ENCODE peak calls at places on chromosomes 6 and 20, in eight cellular contexts. One of them, this sample, is unnamed.

GRCh38 chr6:167839755-167840154 is 13.0 kb downstream of the AFDN start:
- DNase-seq in WTC11: no peak
- DNase-seq in neural crest cell: peak
- DNase-seq in transverse colon: no peak
- DNase-seq in B cell: no peak
- DNase-seq in H1: no peak
- DNase-seq in GM06990: no peak
- DNase-seq in astrocyte of the cerebellum: no peak
- DNase-seq in this sample: no peak

GRCh38 chr6:69843189-69843588 is 23.2 kb upstream of the COL19A1 start:
- DNase-seq in astrocyte of the cerebellum: no peak
- DNase-seq in transverse colon: no peak
- DNase-seq in WTC11: no peak
- DNase-seq in H1: no peak
- DNase-seq in neural crest cell: no peak
- DNase-seq in GM06990: no peak
- DNase-seq in B cell: no peak
- DNase-seq in this sample: no peak

GRCh38 chr6:112979830-112980229 is 632.7 kb downstream of the RFPL4B start:
- DNase-seq in WTC11: no peak
- DNase-seq in H1: no peak
- DNase-seq in B cell: no peak
- DNase-seq in transverse colon: no peak
- DNase-seq in astrocyte of the cerebellum: no peak
- DNase-seq in GM06990: no peak
- DNase-seq in neural crest cell: peak
- DNase-seq in this sample: no peak

GRCh38 chr6:49713346-49713745 is at the start of gene CRISP2:
- DNase-seq in GM06990: no peak
- DNase-seq in H1: no peak
- DNase-seq in astrocyte of the cerebellum: no peak
- DNase-seq in B cell: no peak
- DNase-seq in WTC11: peak
- DNase-seq in transverse colon: no peak
- DNase-seq in neural crest cell: no peak
- DNase-seq in this sample: no peak

GRCh38 chr6:154613137-154613676 is 102.7 kb upstream of the CNKSR3 start:
- DNase-seq in B cell: no peak
- DNase-seq in GM06990: no peak
- DNase-seq in neural crest cell: no peak
- DNase-seq in WTC11: no peak
- DNase-seq in astrocyte of the cerebellum: peak
- DNase-seq in H1: no peak
- DNase-seq in transverse colon: no peak
- DNase-seq in this sample: no peak

GRCh38 chr6:17580518-17581048 is 19.5 kb upstream of the FAM8A1 start:
- DNase-seq in H1: no peak
- DNase-seq in GM06990: no peak
- DNase-seq in neural crest cell: peak
- DNase-seq in transverse colon: peak
- DNase-seq in astrocyte of the cerebellum: peak
- DNase-seq in WTC11: peak
- DNase-seq in B cell: no peak
- DNase-seq in this sample: peak

GRCh38 chr6:20534906-20535305 is 649 bp downstream of the CDKAL1 start:
- DNase-seq in transverse colon: no peak
- DNase-seq in GM06990: peak
- DNase-seq in H1: no peak
- DNase-seq in astrocyte of the cerebellum: no peak
- DNase-seq in WTC11: no peak
- DNase-seq in B cell: no peak
- DNase-seq in neural crest cell: no peak
- DNase-seq in this sample: no peak

GRCh38 chr6:164409309-164410009 is 899.9 kb downstream of the C6orf118 start:
- DNase-seq in WTC11: no peak
- DNase-seq in B cell: no peak
- DNase-seq in astrocyte of the cerebellum: no peak
- DNase-seq in neural crest cell: no peak
- DNase-seq in GM06990: no peak
- DNase-seq in transverse colon: no peak
- DNase-seq in H1: no peak
- DNase-seq in this sample: no peak

GRCh38 chr6:147510949-147511590 is 2.6 kb downstream of the SAMD5 start:
- DNase-seq in GM06990: no peak
- DNase-seq in astrocyte of the cerebellum: no peak
- DNase-seq in transverse colon: peak
- DNase-seq in H1: no peak
- DNase-seq in neural crest cell: no peak
- DNase-seq in WTC11: no peak
- DNase-seq in B cell: no peak
- DNase-seq in this sample: no peak

GRCh38 chr6:107972413-107973096 is 14.5 kb upstream of the SEC63 start:
- DNase-seq in H1: no peak
- DNase-seq in astrocyte of the cerebellum: no peak
- DNase-seq in WTC11: no peak
- DNase-seq in B cell: no peak
- DNase-seq in transverse colon: no peak
- DNase-seq in GM06990: no peak
- DNase-seq in neural crest cell: no peak
- DNase-seq in this sample: no peak

GRCh38 chr6:32427934-32428474 is 11.7 kb upstream of the HLA-DRA start:
- DNase-seq in H1: no peak
- DNase-seq in WTC11: no peak
- DNase-seq in GM06990: no peak
- DNase-seq in astrocyte of the cerebellum: no peak
- DNase-seq in transverse colon: no peak
- DNase-seq in B cell: no peak
- DNase-seq in neural crest cell: no peak
- DNase-seq in this sample: no peak

DNA sequence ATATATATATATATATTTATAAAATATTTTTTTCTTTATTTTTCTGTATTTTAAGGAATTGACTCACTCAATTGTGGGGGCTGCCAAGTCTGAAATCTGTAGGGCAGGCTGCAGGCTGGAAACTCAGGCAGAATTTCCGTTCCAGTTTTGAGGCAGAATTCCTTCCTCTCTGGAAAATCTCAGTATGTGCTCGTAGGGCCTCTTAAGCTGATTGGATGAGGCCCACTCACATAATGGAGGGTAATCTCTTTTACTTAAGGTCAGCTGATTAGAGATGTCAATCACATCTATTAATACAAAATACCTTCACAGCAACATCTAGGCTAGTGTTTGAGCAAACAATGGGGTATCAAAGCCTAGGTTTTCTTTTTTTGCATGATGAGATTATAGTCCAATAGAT is 244.7 kb upstream of the RNF24 start:
- DNase-seq in H1: no peak
- DNase-seq in B cell: no peak
- DNase-seq in astrocyte of the cerebellum: no peak
- DNase-seq in transverse colon: no peak
- DNase-seq in neural crest cell: no peak
- DNase-seq in WTC11: no peak
- DNase-seq in GM06990: no peak
- DNase-seq in this sample: no peak
- TF ChIP-seq CTCF in H1: no peak
- TF ChIP-seq CTCF in B cell: no peak
- TF ChIP-seq CTCF in astrocyte of the cerebellum: no peak
- TF ChIP-seq CTCF in transverse colon: no peak
- TF ChIP-seq CTCF in neural crest cell: no peak
- TF ChIP-seq CTCF in WTC11: no peak
- TF ChIP-seq CTCF in GM06990: no peak
- TF ChIP-seq CTCF in this sample: no peak

GRCh38 chr20:56400001-56400640 is 7.7 kb downstream of the CSTF1 start:
- DNase-seq in WTC11: peak
- DNase-seq in transverse colon: peak
- DNase-seq in B cell: peak
- DNase-seq in H1: no peak
- DNase-seq in GM06990: peak
- DNase-seq in neural crest cell: peak
- DNase-seq in astrocyte of the cerebellum: peak
- DNase-seq in this sample: peak
- TF ChIP-seq CTCF in WTC11: peak
- TF ChIP-seq CTCF in transverse colon: peak
- TF ChIP-seq CTCF in B cell: peak
- TF ChIP-seq CTCF in H1: peak
- TF ChIP-seq CTCF in GM06990: peak
- TF ChIP-seq CTCF in neural crest cell: peak
- TF ChIP-seq CTCF in astrocyte of the cerebellum: peak
- TF ChIP-seq CTCF in this sample: peak

GRCh38 chr20:62822788-62823651 is 6.2 kb downstream of the COL9A3 start:
- DNase-seq in astrocyte of the cerebellum: no peak
- DNase-seq in neural crest cell: no peak
- DNase-seq in B cell: no peak
- DNase-seq in H1: no peak
- DNase-seq in transverse colon: peak
- DNase-seq in GM06990: peak
- DNase-seq in WTC11: peak
- DNase-seq in this sample: peak

GRCh38 chr20:62820962-62821725 is 4.3 kb downstream of the COL9A3 start:
- DNase-seq in H1: no peak
- DNase-seq in WTC11: no peak
- DNase-seq in transverse colon: no peak
- DNase-seq in astrocyte of the cerebellum: no peak
- DNase-seq in B cell: no peak
- DNase-seq in neural crest cell: no peak
- DNase-seq in GM06990: no peak
- DNase-seq in this sample: no peak

GRCh38 chr20:62821726-62822210 is 4.9 kb downstream of the COL9A3 start:
- DNase-seq in transverse colon: no peak
- DNase-seq in GM06990: no peak
- DNase-seq in B cell: no peak
- DNase-seq in neural crest cell: no peak
- DNase-seq in astrocyte of the cerebellum: no peak
- DNase-seq in WTC11: no peak
- DNase-seq in H1: no peak
- DNase-seq in this sample: no peak

GRCh38 chr20:62823688-62824475 is 7.0 kb downstream of the COL9A3 start:
- DNase-seq in astrocyte of the cerebellum: no peak
- DNase-seq in neural crest cell: no peak
- DNase-seq in B cell: no peak
- DNase-seq in transverse colon: no peak
- DNase-seq in GM06990: no peak
- DNase-seq in WTC11: peak
- DNase-seq in H1: peak
- DNase-seq in this sample: no peak

DNA sequence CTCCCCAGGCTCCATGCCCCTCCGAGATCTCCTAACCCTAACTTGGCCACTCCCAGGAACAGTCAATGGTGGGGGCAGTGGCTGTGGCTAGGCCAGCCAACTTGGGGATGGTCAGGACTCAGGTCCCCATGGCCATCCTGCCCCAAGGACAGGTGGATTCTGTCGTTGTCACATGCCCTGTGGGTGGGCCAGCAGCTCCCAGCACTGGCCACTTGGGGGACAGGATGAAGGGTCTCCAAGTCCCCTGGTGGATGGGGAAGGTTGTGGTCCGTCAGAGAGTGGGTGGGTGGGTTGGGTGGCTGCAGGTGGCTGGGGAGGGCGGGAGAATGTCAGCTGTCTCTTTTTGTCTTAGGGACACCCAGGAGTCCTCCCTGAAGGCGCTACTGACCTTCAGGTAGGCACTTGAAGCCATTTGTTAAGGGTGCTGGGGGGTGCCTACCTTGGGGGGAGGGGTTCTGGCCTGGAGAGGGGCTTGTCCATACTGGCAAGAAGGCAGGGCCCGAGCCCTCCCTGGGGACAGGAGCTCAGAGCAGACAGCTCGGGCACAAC is 5.5 kb downstream of the COL9A3 start:
- DNase-seq in neural crest cell: no peak
- DNase-seq in GM06990: no peak
- DNase-seq in transverse colon: no peak
- DNase-seq in B cell: no peak
- DNase-seq in astrocyte of the cerebellum: no peak
- DNase-seq in H1: no peak
- DNase-seq in WTC11: no peak
- DNase-seq in this sample: no peak
- TF ChIP-seq CTCF in neural crest cell: no peak
- TF ChIP-seq CTCF in GM06990: no peak
- TF ChIP-seq CTCF in transverse colon: no peak
- TF ChIP-seq CTCF in B cell: no peak
- TF ChIP-seq CTCF in astrocyte of the cerebellum: no peak
- TF ChIP-seq CTCF in H1: peak
- TF ChIP-seq CTCF in WTC11: no peak
- TF ChIP-seq CTCF in this sample: no peak

GRCh38 chr20:48349673-48350072 is 478.1 kb downstream of the PREX1 start:
- DNase-seq in neural crest cell: no peak
- DNase-seq in transverse colon: no peak
- DNase-seq in WTC11: no peak
- DNase-seq in GM06990: no peak
- DNase-seq in B cell: peak
- DNase-seq in astrocyte of the cerebellum: no peak
- DNase-seq in H1: no peak
- DNase-seq in this sample: no peak

GRCh38 chr20:48348022-48348421 is 479.8 kb downstream of the PREX1 start:
- DNase-seq in H1: no peak
- DNase-seq in B cell: no peak
- DNase-seq in GM06990: no peak
- DNase-seq in WTC11: no peak
- DNase-seq in astrocyte of the cerebellum: no peak
- DNase-seq in transverse colon: no peak
- DNase-seq in neural crest cell: no peak
- DNase-seq in this sample: no peak

GRCh38 chr20:48352042-48352441 is 475.8 kb downstream of the PREX1 start:
- DNase-seq in H1: no peak
- DNase-seq in GM06990: no peak
- DNase-seq in B cell: no peak
- DNase-seq in transverse colon: no peak
- DNase-seq in WTC11: no peak
- DNase-seq in astrocyte of the cerebellum: no peak
- DNase-seq in neural crest cell: no peak
- DNase-seq in this sample: no peak

GRCh38 chr20:48352628-48353027 is 475.2 kb downstream of the PREX1 start:
- DNase-seq in GM06990: no peak
- DNase-seq in WTC11: no peak
- DNase-seq in transverse colon: no peak
- DNase-seq in neural crest cell: no peak
- DNase-seq in H1: no peak
- DNase-seq in B cell: no peak
- DNase-seq in astrocyte of the cerebellum: no peak
- DNase-seq in this sample: no peak

DNA sequence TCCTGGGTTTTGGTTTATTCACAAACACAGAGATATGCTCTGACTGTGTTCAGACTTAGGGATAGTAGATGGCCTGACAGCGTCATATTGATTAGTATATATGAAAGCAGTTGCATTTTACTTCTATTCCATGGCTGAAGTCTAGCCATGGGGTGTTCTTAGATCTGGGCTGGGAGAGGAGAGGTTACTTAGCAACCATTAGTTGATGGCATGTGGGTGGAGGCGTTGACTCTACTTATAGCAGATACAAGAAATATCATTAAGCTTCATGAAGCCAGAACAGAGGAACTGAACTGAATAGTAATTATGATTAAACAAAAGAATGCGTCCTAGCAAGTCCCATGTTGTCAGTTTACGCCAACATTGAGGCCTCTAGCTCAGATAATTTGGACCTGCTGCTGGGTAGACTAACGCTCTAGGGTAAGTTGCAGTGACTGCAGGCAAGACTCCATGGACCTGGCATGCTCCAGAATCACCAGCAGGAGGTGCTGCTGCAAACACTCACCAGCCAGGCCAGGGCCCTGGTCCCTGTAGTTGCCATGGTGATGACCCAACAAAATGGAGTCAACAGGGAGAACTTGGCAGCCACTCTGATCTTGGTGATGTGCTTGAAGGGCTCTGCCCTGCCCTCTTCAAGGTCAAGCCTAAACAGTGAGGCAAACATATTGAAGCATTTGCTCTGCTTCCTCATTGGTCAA is 477.4 kb downstream of the PREX1 start:
- DNase-seq in WTC11: peak
- DNase-seq in B cell: peak
- DNase-seq in astrocyte of the cerebellum: no peak
- DNase-seq in neural crest cell: no peak
- DNase-seq in transverse colon: no peak
- DNase-seq in H1: peak
- DNase-seq in GM06990: peak
- DNase-seq in this sample: no peak
- TF ChIP-seq CTCF in WTC11: peak
- TF ChIP-seq CTCF in B cell: peak
- TF ChIP-seq CTCF in astrocyte of the cerebellum: peak
- TF ChIP-seq CTCF in neural crest cell: peak
- TF ChIP-seq CTCF in transverse colon: no peak
- TF ChIP-seq CTCF in H1: peak
- TF ChIP-seq CTCF in GM06990: peak
- TF ChIP-seq CTCF in this sample: peak